ENCODE peak calls at places on chromosomes 2 and 18, in eight cellular contexts. C is esophagus squamous epithelium, N is upper lobe of left lung, E is osteoblast, R is bronchial epithelial cell, A is fibroblast of pulmonary artery, W is WTC11, O is A549. Q is an unnamed sample.

GRCh38 chr2:236642125-236642524 is 72.5 kb downstream of the ACKR3 start:
- DNase-seq in C (no peak), N (no peak), E (no peak), R (no peak), A (peak), W (no peak), O (no peak), Q (no peak)

GRCh38 chr2:12549641-12550040 is 167.1 kb upstream of the TRIB2 start:
- DNase-seq in C (no peak), N (no peak), E (peak), R (peak), A (peak), W (no peak), O (no peak), Q (no peak)

GRCh38 chr2:57886196-57886786 is 160.3 kb upstream of the VRK2 start:
- DNase-seq in C (no peak), N (no peak), E (no peak), R (no peak), A (no peak), W (no peak), O (no peak), Q (no peak)

GRCh38 chr2:207143474-207144190 is 22.1 kb downstream of the KLF7 start:
- DNase-seq in C (peak), N (peak), E (peak), R (no peak), A (peak), W (no peak), O (no peak), Q (peak)

GRCh38 chr18:23721711-23722479 is 32.6 kb downstream of the LAMA3 start:
- DNase-seq in C (no peak), N (no peak), E (no peak), R (no peak), A (no peak), W (no peak), O (no peak), Q (no peak)

GRCh38 chr18:22563098-22563707 is 145.5 kb upstream of the CTAGE1 start:
- DNase-seq in C (no peak), N (peak), E (peak), R (peak), A (peak), W (no peak), O (peak), Q (peak)

GRCh38 chr2:199503148-199503547 is 45.4 kb upstream of the SATB2 start:
- DNase-seq in C (no peak), N (no peak), E (no peak), R (no peak), A (no peak), W (no peak), O (no peak), Q (no peak)

GRCh38 chr2:30149513-30149912 is 2.7 kb downstream of the YPEL5 start:
- DNase-seq in C (no peak), N (no peak), E (no peak), R (no peak), A (peak), W (peak), O (no peak), Q (peak)

GRCh38 chr2:206422493-206422892 is 20.8 kb upstream of the ADAM23 start:
- DNase-seq in C (no peak), N (no peak), E (no peak), R (no peak), A (peak), W (no peak), O (no peak), Q (no peak)

GRCh38 chr2:8249191-8249590 is 432.7 kb upstream of the ID2 start:
- DNase-seq in C (no peak), N (no peak), E (no peak), R (no peak), A (no peak), W (no peak), O (no peak), Q (no peak)

GRCh38 chr2:40734797-40735196 is 282.9 kb upstream of the SLC8A1 start:
- DNase-seq in C (no peak), N (no peak), E (no peak), R (no peak), A (peak), W (no peak), O (no peak), Q (no peak)

GRCh38 chr2:10962004-10962403 is 50.3 kb downstream of the KCNF1 start:
- DNase-seq in C (no peak), N (no peak), E (no peak), R (no peak), A (no peak), W (no peak), O (no peak), Q (no peak)

GRCh38 chr2:60413819-60414178 is 139.7 kb downstream of the BCL11A start:
- DNase-seq in C (no peak), N (no peak), E (no peak), R (no peak), A (no peak), W (no peak), O (no peak), Q (no peak)

GRCh38 chr2:225164406-225165048 is 122.3 kb upstream of the DOCK10 start:
- DNase-seq in C (no peak), N (no peak), E (no peak), R (no peak), A (no peak), W (no peak), O (no peak), Q (no peak)

GRCh38 chr2:216283038-216283900 is 89.0 kb downstream of the MARCHF4 start:
- DNase-seq in C (no peak), N (no peak), E (no peak), R (peak), A (no peak), W (peak), O (peak), Q (peak)

GRCh38 chr18:48347756-48348326 is 61.3 kb downstream of the ZBTB7C start:
- DNase-seq in C (no peak), N (no peak), E (peak), R (no peak), A (no peak), W (no peak), O (no peak), Q (no peak)

GRCh38 chr2:142874293-142874814 is 3.1 kb upstream of the KYNU start:
- DNase-seq in C (no peak), N (peak), E (no peak), R (peak), A (peak), W (no peak), O (no peak), Q (no peak)

GRCh38 chr18:53380063-53380639 is 844.3 kb downstream of the MBD2 start:
- DNase-seq in C (no peak), N (no peak), E (no peak), R (peak), A (peak), W (no peak), O (peak), Q (peak)

GRCh38 chr2:5373200-5373599 is 319.0 kb upstream of the SOX11 start:
- DNase-seq in C (no peak), N (no peak), E (no peak), R (no peak), A (no peak), W (no peak), O (no peak), Q (peak)

GRCh38 chr2:167196461-167197252 is 308.4 kb downstream of the XIRP2 start:
- DNase-seq in C (no peak), N (peak), E (no peak), R (no peak), A (peak), W (no peak), O (no peak), Q (no peak)

GRCh38 chr2:210028178-210028577 is 25.7 kb downstream of the RPE start:
- DNase-seq in C (no peak), N (no peak), E (no peak), R (no peak), A (no peak), W (no peak), O (no peak), Q (no peak)

GRCh38 chr18:55301836-55302235 is 286.2 kb downstream of the TCF4 start:
- DNase-seq in C (no peak), N (no peak), E (peak), R (no peak), A (no peak), W (no peak), O (no peak), Q (no peak)

GRCh38 chr18:48295586-48296311 is 113.4 kb downstream of the ZBTB7C start:
- DNase-seq in C (no peak), N (no peak), E (no peak), R (no peak), A (peak), W (peak), O (no peak), Q (peak)

GRCh38 chr2:84970266-84970955 is 550 bp upstream of the KCMF1 start:
- DNase-seq in C (peak), N (peak), E (peak), R (peak), A (peak), W (peak), O (no peak), Q (peak)

GRCh38 chr2:2698182-2699116 is 367.4 kb upstream of the MYT1L start:
- DNase-seq in C (no peak), N (no peak), E (no peak), R (peak), A (no peak), W (no peak), O (peak), Q (peak)

GRCh38 chr2:206083602-206084467 is 2.1 kb downstream of the INO80D start:
- DNase-seq in C (no peak), N (peak), E (peak), R (peak), A (no peak), W (peak), O (no peak), Q (peak)

GRCh38 chr18:75363446-75364225 is 63.9 kb downstream of the SMIM21 start:
- DNase-seq in C (no peak), N (no peak), E (no peak), R (no peak), A (no peak), W (no peak), O (no peak), Q (no peak)

GRCh38 chr18:75365230-75365629 is 62.3 kb downstream of the SMIM21 start:
- DNase-seq in C (no peak), N (no peak), E (no peak), R (no peak), A (no peak), W (no peak), O (no peak), Q (no peak)

GRCh38 chr18:75364512-75364911 is 63.0 kb downstream of the SMIM21 start:
- DNase-seq in C (no peak), N (no peak), E (no peak), R (no peak), A (peak), W (no peak), O (no peak), Q (no peak)

GRCh38 chr18:75369026-75369425 is 58.5 kb downstream of the SMIM21 start:
- DNase-seq in C (no peak), N (no peak), E (no peak), R (no peak), A (no peak), W (no peak), O (no peak), Q (no peak)

DNA sequence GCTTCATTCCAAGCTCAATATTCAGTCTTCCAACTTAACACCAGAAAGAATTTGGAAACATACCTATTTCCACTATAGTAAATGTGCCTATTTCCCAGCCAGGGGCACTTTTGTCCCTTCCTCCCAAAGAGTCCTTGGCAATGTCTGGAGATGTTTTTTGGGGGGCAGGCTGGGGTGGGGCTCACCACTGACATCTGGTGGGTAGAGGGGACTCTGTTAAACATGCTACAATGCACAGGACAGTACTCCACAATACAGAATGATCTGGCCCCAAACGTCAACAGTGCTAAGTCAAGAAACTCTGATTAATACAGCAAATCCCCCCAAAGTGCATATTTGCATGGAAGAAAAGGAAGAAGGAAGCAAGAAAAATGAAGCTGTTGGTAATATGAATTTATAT is 61.7 kb downstream of the SMIM21 start:
- DNase-seq in C (no peak), N (no peak), E (no peak), R (no peak), A (no peak), W (no peak), O (no peak), Q (no peak)
- TF ChIP-seq CTCF in C (no peak), N (no peak), E (no peak), R (no peak), A (no peak), W (no peak), O (no peak), Q (no peak)

GRCh38 chr18:46338761-46339160 is 234.6 kb downstream of the HAUS1 start:
- DNase-seq in C (no peak), N (no peak), E (no peak), R (no peak), A (no peak), W (no peak), O (no peak), Q (no peak)

GRCh38 chr18:46340716-46341115 is 236.5 kb downstream of the HAUS1 start:
- DNase-seq in C (no peak), N (no peak), E (no peak), R (no peak), A (no peak), W (no peak), O (no peak), Q (no peak)

GRCh38 chr18:46336278-46337205 is 232.4 kb downstream of the HAUS1 start:
- DNase-seq in C (no peak), N (no peak), E (no peak), R (no peak), A (no peak), W (no peak), O (no peak), Q (no peak)

GRCh38 chr18:46337206-46337710 is 233.1 kb downstream of the HAUS1 start:
- DNase-seq in C (no peak), N (no peak), E (no peak), R (no peak), A (no peak), W (no peak), O (no peak), Q (no peak)

DNA sequence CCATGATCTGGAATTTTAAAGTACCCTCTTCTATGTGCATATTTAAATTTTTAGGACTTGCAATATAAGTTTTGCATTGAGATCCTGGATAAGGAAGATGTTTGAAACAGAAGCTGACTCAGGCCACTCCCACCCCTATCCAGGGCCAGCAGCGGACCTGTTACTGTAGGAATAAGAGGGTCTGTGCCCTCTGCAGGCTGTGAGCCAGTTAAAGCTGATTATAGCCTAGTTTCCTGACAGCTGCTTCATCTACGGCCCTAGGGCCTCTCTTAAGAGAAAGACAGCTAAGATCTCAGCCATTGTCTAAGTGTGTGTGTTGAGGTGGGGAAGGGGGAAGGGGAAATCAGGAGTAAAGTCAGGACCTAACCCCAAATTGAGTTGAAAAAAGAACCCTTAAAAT is 234.0 kb downstream of the HAUS1 start:
- DNase-seq in C (no peak), N (no peak), E (no peak), R (no peak), A (no peak), W (no peak), O (no peak), Q (no peak)
- TF ChIP-seq CTCF in C (no peak), N (no peak), E (no peak), R (no peak), A (no peak), W (no peak), O (no peak), Q (no peak)

DNA sequence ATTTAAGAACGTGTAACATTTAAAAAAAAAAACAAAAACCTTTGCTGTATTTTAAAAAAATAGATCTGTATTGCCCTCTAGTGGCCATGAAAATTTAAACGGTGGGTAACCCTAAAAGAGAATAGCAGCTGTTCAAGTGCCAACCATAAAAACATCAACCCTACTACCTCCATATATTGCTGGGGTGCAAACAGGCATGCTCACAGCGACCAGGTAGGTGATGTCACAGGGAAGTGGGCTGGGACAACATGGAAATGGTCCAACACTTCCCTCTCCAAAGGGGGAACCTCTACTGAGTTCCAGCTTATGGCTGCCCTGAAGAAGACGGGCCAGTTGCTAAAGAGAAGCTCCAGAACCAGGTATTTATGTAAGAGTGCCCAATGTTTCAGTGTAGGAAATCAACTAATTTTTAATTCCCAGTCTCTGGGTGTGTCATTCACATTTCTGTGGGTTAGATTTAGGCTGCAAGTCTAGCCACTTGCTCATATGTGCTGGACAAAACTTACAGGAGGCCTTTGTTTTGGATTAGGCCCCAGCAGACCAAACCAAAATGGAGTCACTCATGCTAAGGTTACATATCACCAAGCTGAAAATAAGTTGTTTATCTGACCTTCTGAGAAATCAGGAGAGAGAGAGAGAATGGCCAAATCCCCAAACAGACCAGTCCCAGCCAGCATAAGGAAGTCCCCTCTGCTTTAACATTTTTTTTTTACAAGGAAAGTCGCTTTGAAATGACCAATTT is 54.5 kb downstream of the SKA1 start:
- DNase-seq in C (no peak), N (no peak), E (no peak), R (peak), A (peak), W (no peak), O (no peak), Q (peak)
- TF ChIP-seq CTCF in C (peak), N (no peak), E (peak), R (peak), A (peak), W (peak), O (peak), Q (peak)

DNA sequence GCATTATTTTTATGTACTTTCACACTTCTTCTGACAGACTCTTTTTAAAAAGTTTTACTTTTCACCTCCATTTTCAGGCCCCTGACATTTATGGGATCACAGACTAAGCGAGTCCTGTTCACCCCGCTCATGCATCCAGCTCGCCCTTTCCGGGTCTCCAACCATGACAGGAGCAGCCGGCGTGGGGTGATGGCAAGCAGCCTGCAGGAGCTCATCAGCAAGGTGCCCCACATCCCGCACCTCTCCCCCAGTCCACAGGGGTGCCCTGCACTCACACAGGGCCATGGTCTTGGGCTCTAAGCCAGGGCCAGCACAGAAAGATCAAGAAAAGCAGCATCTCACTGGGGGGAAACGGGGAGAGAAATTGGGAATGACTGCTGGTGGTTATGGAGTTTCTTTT is 8.6 kb downstream of the CIDEA start:
- DNase-seq in C (no peak), N (no peak), E (no peak), R (no peak), A (no peak), W (no peak), O (no peak), Q (no peak)
- TF ChIP-seq CTCF in C (no peak), N (no peak), E (no peak), R (no peak), A (no peak), W (no peak), O (no peak), Q (no peak)

GRCh38 chr2:39597309-39597708 is 68.4 kb upstream of the TMEM178A start:
- DNase-seq in C (no peak), N (no peak), E (no peak), R (no peak), A (no peak), W (no peak), O (no peak), Q (no peak)

GRCh38 chr2:39595116-39595515 is 70.6 kb upstream of the TMEM178A start:
- DNase-seq in C (no peak), N (no peak), E (no peak), R (no peak), A (no peak), W (no peak), O (no peak), Q (no peak)

GRCh38 chr2:39593439-39594393 is 72.0 kb upstream of the TMEM178A start:
- DNase-seq in C (no peak), N (peak), E (peak), R (peak), A (peak), W (peak), O (peak), Q (peak)
- TF ChIP-seq CTCF in C (no peak), N (peak), E (peak), R (peak), A (peak), W (no peak), O (peak), Q (no peak)